ENCODE peak calls at places on chromosome 1, in four cellular contexts. C, G, B and L are unnamed samples.

GRCh38 chr1:174021611-174022079 is 512 bp downstream of the RC3H1 start:
- DNase-seq in C (peak), B (peak), G (peak), L (no peak)

GRCh38 chr1:7770620-7770938 is 517 bp upstream of the VAMP3 start:
- DNase-seq in G (no peak), C (no peak), B (no peak), L (no peak)

GRCh38 chr1:46496505-46496904 is 6.9 kb downstream of the DMBX1 start:
- DNase-seq in C (no peak), B (no peak), G (no peak), L (no peak)

GRCh38 chr1:83929184-83929583 is 69.7 kb downstream of the TTLL7 start:
- DNase-seq in B (no peak), C (peak), G (peak), L (no peak)

GRCh38 chr1:208101661-208102431 is 142.3 kb downstream of the PLXNA2 start:
- DNase-seq in C (no peak), B (no peak), G (no peak), L (no peak)

GRCh38 chr1:212595787-212596714 is 12.5 kb upstream of the ATF3 start:
- DNase-seq in C (peak), G (peak), B (peak), L (peak)

GRCh38 chr1:33025761-33026160 is 10.9 kb downstream of the AK2 start:
- DNase-seq in B (no peak), G (no peak), C (no peak), L (no peak)

GRCh38 chr1:45765999-45766792 is 15.7 kb upstream of the IPP start:
- DNase-seq in G (no peak), C (no peak), B (no peak), L (no peak)

GRCh38 chr1:241596633-241597032 is 43.5 kb downstream of the CHML start:
- DNase-seq in G (no peak), C (no peak), B (peak), L (no peak)

GRCh38 chr1:33364578-33364945 is 43.7 kb upstream of the A3GALT2 start:
- DNase-seq in G (no peak), B (no peak), C (no peak), L (no peak)

GRCh38 chr1:110677016-110677415 is 2.3 kb upstream of the KCNA3 start:
- DNase-seq in C (no peak), G (peak), B (no peak), L (no peak)

GRCh38 chr1:31855038-31855845 is 39.4 kb upstream of the SPOCD1 start:
- DNase-seq in C (peak), G (peak), B (no peak), L (no peak)

GRCh38 chr1:4657920-4658585 is 3.6 kb downstream of the AJAP1 start:
- DNase-seq in B (no peak), C (no peak), G (no peak), L (no peak)

GRCh38 chr1:107687846-107688753 is 276.9 kb downstream of the VAV3 start:
- DNase-seq in C (peak), B (no peak), G (peak), L (no peak)

GRCh38 chr1:34915521-34915920 is 13.9 kb downstream of the DLGAP3 start:
- DNase-seq in B (no peak), C (no peak), G (no peak), L (no peak)

GRCh38 chr1:11314959-11315358 is 42.0 kb downstream of the UBIAD1 start:
- DNase-seq in G (no peak), B (no peak), C (no peak), L (no peak)

GRCh38 chr1:203085528-203086406 is at the start of gene MYOG:
- DNase-seq in B (no peak), G (no peak), C (no peak), L (no peak)

GRCh38 chr1:85325920-85326319 is 49.5 kb upstream of the BCL10 start:
- DNase-seq in B (no peak), G (peak), C (no peak), L (no peak)

GRCh38 chr1:155070721-155071556 is 7.4 kb downstream of the EFNA4 start:
- DNase-seq in B (peak), G (peak), C (peak), L (peak)

GRCh38 chr1:8152731-8153702 is 126.9 kb upstream of the ERRFI1 start:
- DNase-seq in B (no peak), C (no peak), G (no peak), L (peak)

GRCh38 chr1:236024655-236025054 is 40.2 kb downstream of the NID1 start:
- DNase-seq in C (no peak), G (no peak), B (no peak), L (no peak)

GRCh38 chr1:220432408-220432807 is 95.5 kb upstream of the MARK1 start:
- DNase-seq in G (peak), B (no peak), C (peak), L (no peak)

GRCh38 chr1:161962094-161962887 is 61.4 kb downstream of the OLFML2B start:
- DNase-seq in G (peak), C (peak), B (peak), L (no peak)

GRCh38 chr1:59128784-59129227 is 168.1 kb upstream of the FGGY start:
- DNase-seq in G (peak), C (no peak), B (no peak), L (no peak)

GRCh38 chr1:33036051-33036525 is 595 bp downstream of the AK2 start:
- DNase-seq in C (peak), G (peak), B (no peak), L (no peak)

GRCh38 chr1:17113973-17114372 is 5.3 kb downstream of the PADI2 start:
- DNase-seq in B (no peak), G (no peak), C (no peak), L (no peak)

GRCh38 chr1:17155257-17155895 is 36.1 kb upstream of the PADI2 start:
- DNase-seq in B (no peak), G (no peak), C (no peak), L (no peak)

DNA sequence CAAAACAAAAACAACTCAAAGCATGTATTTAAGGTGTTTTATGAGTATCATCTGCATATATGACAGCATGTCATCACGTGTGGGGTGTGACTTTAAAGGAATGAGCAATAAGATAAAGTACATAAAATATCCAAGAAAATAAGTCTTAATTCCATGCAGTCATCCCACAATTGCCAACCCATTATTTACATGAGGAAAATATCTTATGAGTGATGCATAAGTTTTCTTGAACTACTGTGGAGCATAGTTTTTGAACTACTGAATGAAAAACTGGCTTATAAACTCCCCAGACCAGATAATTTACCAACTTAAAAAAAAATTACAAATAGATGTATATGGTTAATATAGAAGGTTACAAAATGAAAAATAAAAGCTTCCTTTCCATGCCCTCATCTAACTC is 29.7 kb upstream of the MTMR11 start:
- DNase-seq in B (no peak), C (no peak), G (no peak), L (no peak)
- H3K4me3 ChIP-seq in B (no peak), C (no peak), G (no peak), L (no peak)

DNA sequence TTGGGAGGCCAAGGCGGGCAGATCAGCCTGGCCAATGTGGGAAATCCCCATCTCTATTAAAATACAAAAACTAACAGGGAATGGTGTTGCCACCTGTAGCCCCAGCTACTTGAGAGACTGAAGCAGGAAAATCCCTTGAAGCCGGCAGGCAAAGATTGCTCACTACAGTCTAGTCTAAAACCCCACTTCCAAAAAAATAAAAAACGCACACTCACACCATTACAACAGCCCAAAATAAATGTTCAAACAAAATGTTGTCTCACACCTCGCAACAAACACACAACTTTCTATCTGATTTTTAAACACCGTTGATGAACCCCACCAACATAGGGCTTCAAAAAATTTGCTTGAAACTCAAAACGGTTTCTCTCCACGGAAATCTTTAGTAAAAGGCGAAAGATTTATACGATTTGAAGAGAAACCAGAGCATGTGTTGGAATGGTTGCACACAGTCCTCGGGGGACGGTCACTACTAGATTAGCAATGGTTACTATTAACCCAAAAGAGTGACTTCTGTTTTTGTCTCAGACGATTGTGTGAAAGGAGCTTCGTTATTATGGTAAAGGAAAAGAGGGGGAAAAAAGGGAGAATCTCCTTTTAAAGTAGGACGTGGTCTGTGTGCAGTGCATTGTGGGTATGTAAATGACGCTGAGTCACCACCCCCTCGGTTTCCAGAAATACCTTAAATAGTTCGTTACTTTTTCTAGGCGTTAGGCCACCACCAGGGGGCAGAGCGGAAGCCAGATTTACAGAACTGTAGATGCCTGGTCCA is at the start of gene RNU5D-1:
- DNase-seq in B (peak), C (peak), G (peak), L (peak)
- H3K4me3 ChIP-seq in B (peak), C (peak), G (no peak), L (peak)

GRCh38 chr1:238377280-238377919 is 486.7 kb upstream of the ZP4 start:
- DNase-seq in G (no peak), C (no peak), B (no peak), L (no peak)
- H3K4me3 ChIP-seq in G (no peak), C (no peak), B (no peak), L (no peak)

GRCh38 chr1:25023190-25023578 is 93.1 kb upstream of the RUNX3 start:
- DNase-seq in G (no peak), B (no peak), C (no peak), L (peak)
- H3K4me3 ChIP-seq in G (no peak), B (peak), C (no peak), L (peak)

DNA sequence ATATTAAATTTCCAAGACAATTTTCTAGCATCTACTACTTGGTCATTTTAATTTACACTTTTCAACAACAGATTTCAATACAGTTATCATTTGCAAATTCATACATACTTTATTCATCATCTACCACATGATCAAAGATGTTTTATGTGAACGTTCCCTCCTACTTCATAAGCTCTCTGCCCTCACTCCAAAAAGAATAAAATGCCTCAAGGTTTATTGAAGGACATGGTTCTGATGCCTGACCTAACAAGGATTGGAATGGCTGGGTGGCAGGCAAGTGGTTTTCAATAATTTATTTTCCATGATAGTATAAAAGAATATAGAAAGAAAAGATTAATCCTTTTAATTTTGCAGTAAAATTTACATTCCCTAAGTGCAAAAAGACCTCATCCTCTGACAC is 5.4 kb downstream of the CDKN2C start:
- DNase-seq in C (no peak), G (peak), B (no peak), L (no peak)
- H3K4me3 ChIP-seq in C (no peak), G (peak), B (no peak), L (no peak)

DNA sequence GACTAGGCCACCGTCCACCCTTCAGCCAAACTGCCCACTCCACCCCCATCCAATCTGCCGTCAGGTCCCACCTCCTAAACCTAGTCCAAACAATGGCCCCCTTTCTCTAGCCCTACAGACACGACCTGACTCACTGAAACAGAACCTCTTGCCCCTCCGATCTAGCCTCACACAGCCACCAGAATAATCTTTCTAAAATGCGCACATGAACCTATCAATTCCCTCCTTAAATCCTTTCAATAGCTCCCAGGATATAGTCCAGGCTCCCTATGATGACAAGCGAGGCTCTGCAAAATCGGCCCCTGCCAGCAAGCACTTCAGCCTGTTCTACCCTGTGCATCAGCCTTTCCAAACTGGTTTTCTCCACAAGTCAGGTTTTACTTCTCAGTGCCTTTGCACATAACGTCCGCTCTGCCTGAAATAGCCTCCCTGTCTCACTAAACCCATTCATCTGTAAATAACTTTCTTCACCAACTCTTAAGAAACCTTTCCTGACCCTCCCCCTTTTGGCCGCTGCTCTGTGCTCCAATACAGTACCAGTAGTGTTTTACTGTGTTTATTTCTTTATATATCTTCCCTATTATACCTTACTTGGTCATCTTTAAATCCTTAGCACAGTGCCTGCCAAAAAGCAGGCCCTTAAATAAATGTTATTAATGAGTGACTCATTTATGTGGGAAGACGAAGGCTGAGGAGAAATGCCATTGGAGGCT is 9.0 kb upstream of the CDC20 start:
- DNase-seq in B (no peak), G (peak), C (peak), L (no peak)
- H3K4me3 ChIP-seq in B (no peak), G (peak), C (peak), L (peak)

GRCh38 chr1:200892546-200892945 is 2.2 kb upstream of the INAVA start:
- DNase-seq in C (no peak), B (no peak), G (no peak), L (no peak)
- H3K4me3 ChIP-seq in C (no peak), B (no peak), G (peak), L (no peak)

GRCh38 chr1:223142795-223143759 is at the start of gene TLR5:
- DNase-seq in B (peak), G (peak), C (peak), L (peak)

GRCh38 chr1:223143760-223144248 is 756 bp upstream of the TLR5 start:
- DNase-seq in B (peak), C (no peak), G (no peak), L (peak)

GRCh38 chr1:223140551-223140950 is 2.5 kb downstream of the TLR5 start:
- DNase-seq in C (no peak), G (no peak), B (no peak), L (no peak)

GRCh38 chr1:223141021-223141420 is 2.0 kb downstream of the TLR5 start:
- DNase-seq in B (no peak), C (peak), G (peak), L (no peak)

DNA sequence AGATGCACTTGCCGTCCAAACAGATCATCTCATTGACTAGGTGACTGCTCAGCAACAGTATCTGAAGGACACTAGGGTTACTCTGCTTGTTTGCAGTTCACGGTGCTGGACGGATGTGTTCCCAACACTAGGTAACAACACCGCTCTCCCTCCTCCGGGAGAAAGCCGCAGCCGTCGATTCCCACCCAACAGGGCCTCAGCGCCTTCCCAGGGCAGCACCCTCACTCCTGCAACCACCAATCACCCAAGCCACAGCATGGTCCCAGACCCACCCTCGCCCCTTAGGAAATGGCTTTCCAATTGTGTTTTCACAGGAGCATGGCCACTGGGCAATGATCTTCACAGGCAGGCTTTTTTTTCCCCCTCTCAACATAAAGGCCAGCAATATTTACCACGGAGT is 779 bp downstream of the TLR5 start:
- DNase-seq in C (no peak), G (no peak), B (no peak), L (no peak)
- H3K4me3 ChIP-seq in C (no peak), G (peak), B (no peak), L (peak)

DNA sequence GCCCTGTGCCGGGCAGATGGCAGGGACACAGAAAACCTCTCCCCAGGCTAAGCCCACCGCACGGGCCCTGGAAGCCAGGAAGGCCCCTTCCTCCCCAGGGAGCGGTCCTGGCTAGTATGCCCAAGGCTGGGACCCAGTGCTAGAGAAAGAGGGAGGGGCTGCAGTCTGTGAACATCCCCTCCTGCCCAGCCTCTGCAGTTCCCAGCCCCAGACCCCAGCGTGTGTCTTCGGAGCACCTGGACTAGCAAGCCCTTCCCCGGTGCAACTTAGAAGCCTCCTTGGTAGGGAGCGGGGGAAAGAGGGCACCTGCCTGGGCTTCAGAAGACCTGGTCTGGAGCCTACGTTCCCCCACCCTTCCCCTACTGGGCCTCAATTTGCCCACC is 2.1 kb downstream of the PLEKHG5 start:
- DNase-seq in G (no peak), B (no peak), C (no peak), L (no peak)
- H3K4me3 ChIP-seq in G (peak), B (no peak), C (peak), L (no peak)